ENCODE peak calls at places on chromosomes 1 and 21, in four cellular contexts. P is hepatocyte; H is CD4-positive, alpha-beta T cell; U is AG04450. B is an unnamed sample. For H3K9me3, the result is how much of the 10 kb centered on the place peaks cover.

GRCh38 chr1:218371927-218372672 is 27.0 kb downstream of the TGFB2 start:
- DNase-seq in P (no peak), H (no peak), U (no peak), B (no peak)

GRCh38 chr1:188006354-188006753 is 1177.6 kb downstream of the PLA2G4A start:
- DNase-seq in P (no peak), H (no peak), U (no peak), B (no peak)

GRCh38 chr1:119987689-119988088 is 81.8 kb downstream of the NOTCH2 start:
- DNase-seq in P (no peak), H (no peak), U (no peak), B (no peak)

GRCh38 chr1:48619529-48619928 is 147.5 kb upstream of the SPATA6 start:
- DNase-seq in P (peak), H (no peak), U (no peak), B (no peak)

GRCh38 chr1:244700808-244701207 is 47.9 kb downstream of the DESI2 start:
- DNase-seq in P (no peak), H (no peak), U (no peak), B (no peak)

GRCh38 chr1:246417152-246417812 is 89.8 kb downstream of the SMYD3 start:
- DNase-seq in P (no peak), H (no peak), U (no peak), B (no peak)

GRCh38 chr1:60102691-60103090 is 29.1 kb upstream of the C1orf87 start:
- DNase-seq in P (no peak), H (no peak), U (no peak), B (no peak)

GRCh38 chr1:41504126-41505035 is 19.9 kb upstream of the EDN2 start:
- DNase-seq in P (peak), H (no peak), U (no peak), B (no peak)

GRCh38 chr21:37198989-37199924 is 67.9 kb downstream of the VPS26C start:
- DNase-seq in P (no peak), H (no peak), U (no peak), B (no peak)

GRCh38 chr1:223652436-223652901 is 13.0 kb downstream of the CAPN8 start:
- DNase-seq in P (no peak), H (no peak), U (no peak), B (no peak)

GRCh38 chr1:54052470-54052933 is 502 bp downstream of the TMEM59 start:
- DNase-seq in P (peak), H (no peak), U (no peak), B (peak)

GRCh38 chr1:211323156-211324063 is 3.2 kb upstream of the TRAF5 start:
- DNase-seq in P (peak), H (peak), U (no peak), B (peak)

GRCh38 chr1:235972316-235973090 is 92.4 kb downstream of the NID1 start:
- DNase-seq in P (peak), H (no peak), U (peak), B (no peak)

GRCh38 chr1:206463911-206464310 is 6.4 kb upstream of the IKBKE start:
- DNase-seq in P (no peak), H (no peak), U (no peak), B (no peak)

GRCh38 chr1:204726478-204726877 is 40.9 kb upstream of the LRRN2 start:
- DNase-seq in P (peak), H (no peak), U (no peak), B (no peak)

GRCh38 chr21:46569071-46569470 is 35.8 kb downstream of the S100B start:
- DNase-seq in P (no peak), H (no peak), U (no peak), B (no peak)

GRCh38 chr1:40711465-40712404 is 20.2 kb downstream of the NFYC start:
- DNase-seq in P (peak), H (no peak), U (no peak), B (no peak)

GRCh38 chr1:199122532-199123311 is 483.9 kb downstream of the PTPRC start:
- DNase-seq in P (no peak), H (no peak), U (no peak), B (no peak)

GRCh38 chr1:3062616-3063378 is 6.2 kb upstream of the PRDM16 start:
- DNase-seq in P (no peak), H (no peak), U (no peak), B (no peak)

GRCh38 chr1:201999625-202000238 is 10.7 kb upstream of the ELF3 start:
- DNase-seq in P (peak), H (no peak), U (no peak), B (no peak)

GRCh38 chr1:188363943-188364342 is 1535.2 kb downstream of the PLA2G4A start:
- DNase-seq in P (no peak), H (no peak), U (no peak), B (no peak)

GRCh38 chr1:30665621-30666020 is 57.8 kb downstream of the MATN1 start:
- DNase-seq in P (no peak), H (no peak), U (no peak), B (no peak)

GRCh38 chr1:116418091-116418830 is 45.2 kb downstream of the ATP1A1 start:
- DNase-seq in P (peak), H (peak), U (peak), B (peak)

GRCh38 chr1:90717665-90718410 is 736 bp upstream of the BARHL2 start:
- DNase-seq in P (peak), H (no peak), U (no peak), B (no peak)

DNA sequence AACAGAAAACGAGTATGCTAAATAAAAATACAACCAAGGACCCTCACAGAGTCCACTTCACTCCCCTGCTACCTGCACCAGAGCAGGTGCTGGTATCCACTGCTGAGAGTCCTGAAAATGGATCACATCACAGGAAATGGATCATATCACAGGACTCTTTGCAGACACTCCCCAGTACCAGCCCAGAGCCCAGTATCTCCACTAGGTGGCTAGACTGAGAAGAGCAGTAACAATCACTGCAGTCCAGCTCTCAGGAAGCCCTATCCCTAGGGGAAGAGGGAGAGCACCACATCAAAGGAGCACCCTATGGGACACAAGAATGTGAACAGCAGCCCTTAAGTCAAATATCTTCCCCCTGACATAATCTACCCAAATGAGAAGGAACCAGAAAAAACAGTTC is 28.0 kb downstream of the AGBL4 start:
- DNase-seq in P (no peak), H (no peak), U (no peak), B (no peak)
- H3K9me3 ChIP-seq in P (under half), H (under half), U (under half), B (under half)

GRCh38 chr21:9767592-9768375 is 753.6 kb upstream of the TPTE start:
- DNase-seq in P (no peak), H (no peak), U (no peak), B (no peak)
- H3K9me3 ChIP-seq in P (under half), H (under half), U (half or more), B (under half)

GRCh38 chr1:36303244-36303643 is 2.9 kb upstream of the SH3D21 start:
- DNase-seq in P (no peak), H (no peak), U (no peak), B (no peak)
- H3K9me3 ChIP-seq in P (under half), H (under half), U (under half), B (under half)

GRCh38 chr1:152546704-152547103 is 19.9 kb downstream of the LCE3E start:
- DNase-seq in P (no peak), H (no peak), U (no peak), B (no peak)

GRCh38 chr1:152539901-152540300 is 25.6 kb downstream of the CRCT1 start:
- DNase-seq in P (no peak), H (no peak), U (no peak), B (no peak)

GRCh38 chr1:152543808-152544207 is 22.8 kb downstream of the LCE3E start:
- DNase-seq in P (no peak), H (no peak), U (no peak), B (no peak)
- H3K9me3 ChIP-seq in P (under half), H (under half), U (under half), B (under half)

DNA sequence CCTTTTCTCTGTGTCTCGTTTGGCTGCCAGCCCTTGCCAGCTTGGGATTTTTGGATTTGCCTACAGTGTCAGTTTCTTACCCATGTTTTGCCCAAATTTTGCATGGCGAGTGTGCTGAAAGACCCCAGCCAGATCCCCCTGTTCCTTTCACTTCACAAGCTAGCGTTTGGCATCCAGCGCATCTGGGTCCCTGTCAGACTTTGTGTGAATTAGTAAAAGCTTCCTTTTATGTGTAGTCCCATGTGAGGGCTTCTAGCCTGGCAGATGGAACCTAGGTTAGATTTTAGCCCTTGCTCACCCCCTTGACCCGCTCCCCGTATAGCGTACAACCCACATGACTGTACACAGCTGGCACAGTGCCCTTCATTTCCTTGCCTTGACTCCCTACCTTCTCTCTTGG is 22.3 kb upstream of the GALNT2 start:
- DNase-seq in P (no peak), H (no peak), U (no peak), B (no peak)
- H3K9me3 ChIP-seq in P (under half), H (under half), U (under half), B (under half)

GRCh38 chr1:248268178-248268577 is 9.6 kb downstream of the OR2T33 start:
- DNase-seq in P (no peak), H (no peak), U (no peak), B (no peak)
- H3K9me3 ChIP-seq in P (under half), H (under half), U (under half), B (under half)

GRCh38 chr21:22421416-22422190 is 1423.4 kb downstream of the NCAM2 start:
- DNase-seq in P (no peak), H (no peak), U (no peak), B (no peak)
- H3K9me3 ChIP-seq in P (under half), H (under half), U (under half), B (under half)